ENCODE peak calls at places on chromosome 11, in four cellular contexts. One of them, this sample, is unnamed.

GRCh38 chr11:17224727-17225126 is 16.9 kb upstream of the PIK3C2A start:
- DNase-seq in memory B cell: no peak
- DNase-seq in activated T-cell treated with anti-CD3 and anti-CD28 coated beads for 1 hour: no peak
- DNase-seq in upper lobe of right lung: no peak
- DNase-seq in this sample: no peak

GRCh38 chr11:134780486-134781155 is 368.6 kb upstream of the B3GAT1 start:
- DNase-seq in memory B cell: no peak
- DNase-seq in activated T-cell treated with anti-CD3 and anti-CD28 coated beads for 1 hour: no peak
- DNase-seq in upper lobe of right lung: no peak
- DNase-seq in this sample: no peak

GRCh38 chr11:2569731-2570210 is 125.0 kb downstream of the KCNQ1 start:
- DNase-seq in memory B cell: no peak
- DNase-seq in activated T-cell treated with anti-CD3 and anti-CD28 coated beads for 1 hour: no peak
- DNase-seq in upper lobe of right lung: peak; percentile 60
- DNase-seq in this sample: no peak

GRCh38 chr11:45252877-45253276 is 33.3 kb downstream of the SYT13 start:
- DNase-seq in memory B cell: no peak
- DNase-seq in activated T-cell treated with anti-CD3 and anti-CD28 coated beads for 1 hour: no peak
- DNase-seq in upper lobe of right lung: no peak
- DNase-seq in this sample: no peak

GRCh38 chr11:20238712-20239111 is 78.4 kb upstream of the DBX1 start:
- DNase-seq in memory B cell: no peak
- DNase-seq in activated T-cell treated with anti-CD3 and anti-CD28 coated beads for 1 hour: no peak
- DNase-seq in upper lobe of right lung: no peak
- DNase-seq in this sample: no peak

GRCh38 chr11:74249496-74249895 is 61.9 kb downstream of the P4HA3 start:
- DNase-seq in memory B cell: no peak
- DNase-seq in activated T-cell treated with anti-CD3 and anti-CD28 coated beads for 1 hour: no peak
- DNase-seq in upper lobe of right lung: no peak
- DNase-seq in this sample: no peak

GRCh38 chr11:1122356-1123002 is 35.3 kb upstream of the MUC5AC start:
- DNase-seq in memory B cell: no peak
- DNase-seq in activated T-cell treated with anti-CD3 and anti-CD28 coated beads for 1 hour: no peak
- DNase-seq in upper lobe of right lung: no peak
- DNase-seq in this sample: no peak

GRCh38 chr11:126475627-126475991 is 120.1 kb downstream of the ST3GAL4 start:
- DNase-seq in memory B cell: no peak
- DNase-seq in activated T-cell treated with anti-CD3 and anti-CD28 coated beads for 1 hour: no peak
- DNase-seq in upper lobe of right lung: no peak
- DNase-seq in this sample: no peak

GRCh38 chr11:12743834-12744449 is 69.7 kb downstream of the TEAD1 start:
- DNase-seq in memory B cell: no peak
- DNase-seq in activated T-cell treated with anti-CD3 and anti-CD28 coated beads for 1 hour: no peak
- DNase-seq in upper lobe of right lung: no peak
- DNase-seq in this sample: no peak

GRCh38 chr11:23359297-23359696 is 499.0 kb upstream of the CCDC179 start:
- DNase-seq in memory B cell: no peak
- DNase-seq in activated T-cell treated with anti-CD3 and anti-CD28 coated beads for 1 hour: no peak
- DNase-seq in upper lobe of right lung: no peak
- DNase-seq in this sample: no peak

GRCh38 chr11:112852141-112852853 is 108.9 kb upstream of the NCAM1 start:
- DNase-seq in memory B cell: no peak
- DNase-seq in activated T-cell treated with anti-CD3 and anti-CD28 coated beads for 1 hour: no peak
- DNase-seq in upper lobe of right lung: no peak
- DNase-seq in this sample: no peak

GRCh38 chr11:75771646-75772410 is 3.2 kb downstream of the DGAT2 start:
- DNase-seq in memory B cell: no peak
- DNase-seq in activated T-cell treated with anti-CD3 and anti-CD28 coated beads for 1 hour: no peak
- DNase-seq in upper lobe of right lung: peak; percentile 78
- DNase-seq in this sample: no peak

GRCh38 chr11:62399868-62400245 is 19.0 kb upstream of the SCGB1A1 start:
- DNase-seq in memory B cell: no peak
- DNase-seq in activated T-cell treated with anti-CD3 and anti-CD28 coated beads for 1 hour: no peak
- DNase-seq in upper lobe of right lung: peak; percentile 47
- DNase-seq in this sample: no peak

This sample was measured in GM12864.